ENCODE peak calls at places on chromosomes 3 and 15, in four cellular contexts. One of them, this sample, is unnamed.

GRCh38 chr3:98986073-98986472 is 84.6 kb upstream of the DCBLD2 start:
- DNase-seq in H9: peak
- DNase-seq in IMR-90: peak
- DNase-seq in mesenchymal stem cell: peak
- DNase-seq in this sample: peak

GRCh38 chr3:197847866-197848401 is 56.9 kb downstream of the LRCH3 start:
- DNase-seq in H9: no peak
- DNase-seq in IMR-90: peak
- DNase-seq in mesenchymal stem cell: peak
- DNase-seq in this sample: no peak

GRCh38 chr3:161284989-161285388 is 63.9 kb downstream of the NMD3 start:
- DNase-seq in H9: no peak
- DNase-seq in IMR-90: peak
- DNase-seq in mesenchymal stem cell: no peak
- DNase-seq in this sample: no peak

GRCh38 chr15:92645051-92645631 is 10.4 kb downstream of the FAM174B start:
- DNase-seq in H9: no peak
- DNase-seq in IMR-90: no peak
- DNase-seq in mesenchymal stem cell: no peak
- DNase-seq in this sample: peak

GRCh38 chr15:99409560-99409959 is 156.2 kb upstream of the MEF2A start:
- DNase-seq in H9: no peak
- DNase-seq in IMR-90: no peak
- DNase-seq in mesenchymal stem cell: no peak
- DNase-seq in this sample: no peak

GRCh38 chr3:43964640-43965039 is 273.9 kb downstream of the ABHD5 start:
- DNase-seq in H9: no peak
- DNase-seq in IMR-90: no peak
- DNase-seq in mesenchymal stem cell: no peak
- DNase-seq in this sample: no peak

GRCh38 chr3:187237741-187238140 is 40.5 kb downstream of the RTP1 start:
- DNase-seq in H9: no peak
- DNase-seq in IMR-90: no peak
- DNase-seq in mesenchymal stem cell: no peak
- DNase-seq in this sample: no peak

GRCh38 chr3:74349035-74349434 is 265.4 kb downstream of the CNTN3 start:
- DNase-seq in H9: no peak
- DNase-seq in IMR-90: no peak
- DNase-seq in mesenchymal stem cell: no peak
- DNase-seq in this sample: no peak

GRCh38 chr15:71532994-71533393 is 277.4 kb upstream of the NR2E3 start:
- DNase-seq in H9: peak
- DNase-seq in IMR-90: no peak
- DNase-seq in mesenchymal stem cell: no peak
- DNase-seq in this sample: peak

GRCh38 chr15:70539912-70540520 is 223.3 kb downstream of the UACA start:
- DNase-seq in H9: no peak
- DNase-seq in IMR-90: no peak
- DNase-seq in mesenchymal stem cell: no peak
- DNase-seq in this sample: no peak

GRCh38 chr3:60756636-60757035 is 494.6 kb downstream of the FHIT start:
- DNase-seq in H9: no peak
- DNase-seq in IMR-90: no peak
- DNase-seq in mesenchymal stem cell: no peak
- DNase-seq in this sample: no peak

GRCh38 chr3:146504546-146505197 is 35.3 kb upstream of the PLSCR2 start:
- DNase-seq in H9: peak
- DNase-seq in IMR-90: no peak
- DNase-seq in mesenchymal stem cell: peak
- DNase-seq in this sample: peak

GRCh38 chr3:128853826-128854225 is 25.6 kb upstream of the ACAD9 start:
- DNase-seq in H9: no peak
- DNase-seq in IMR-90: no peak
- DNase-seq in mesenchymal stem cell: no peak
- DNase-seq in this sample: no peak

GRCh38 chr3:154307363-154307762 is 16.9 kb downstream of the DHX36 start:
- DNase-seq in H9: no peak
- DNase-seq in IMR-90: no peak
- DNase-seq in mesenchymal stem cell: no peak
- DNase-seq in this sample: no peak

GRCh38 chr15:37135225-37135624 is 34.9 kb upstream of the MEIS2 start:
- DNase-seq in H9: peak
- DNase-seq in IMR-90: no peak
- DNase-seq in mesenchymal stem cell: peak
- DNase-seq in this sample: no peak

GRCh38 chr3:116064646-116065045 is 380.6 kb downstream of the LSAMP start:
- DNase-seq in H9: no peak
- DNase-seq in IMR-90: peak
- DNase-seq in mesenchymal stem cell: peak
- DNase-seq in this sample: no peak

GRCh38 chr3:194497799-194498575 is 11.2 kb upstream of the ATP13A3 start:
- DNase-seq in H9: peak
- DNase-seq in IMR-90: no peak
- DNase-seq in mesenchymal stem cell: no peak
- DNase-seq in this sample: peak

GRCh38 chr3:66066963-66067617 is 28.4 kb upstream of the MAGI1 start:
- DNase-seq in H9: no peak
- DNase-seq in IMR-90: no peak
- DNase-seq in mesenchymal stem cell: no peak
- DNase-seq in this sample: no peak

GRCh38 chr15:56244811-56245576 is 1.3 kb upstream of the RFX7 start:
- DNase-seq in H9: peak
- DNase-seq in IMR-90: no peak
- DNase-seq in mesenchymal stem cell: no peak
- DNase-seq in this sample: no peak

GRCh38 chr3:100709840-100710235 is 544 bp downstream of the TFG start:
- DNase-seq in H9: peak
- DNase-seq in IMR-90: peak
- DNase-seq in mesenchymal stem cell: peak
- DNase-seq in this sample: peak

GRCh38 chr3:77039606-77040553 is at the start of gene ROBO2:
- DNase-seq in H9: peak
- DNase-seq in IMR-90: peak
- DNase-seq in mesenchymal stem cell: peak
- DNase-seq in this sample: no peak

GRCh38 chr15:32029409-32029861 is 880 bp upstream of the CHRNA7 start:
- DNase-seq in H9: peak
- DNase-seq in IMR-90: no peak
- DNase-seq in mesenchymal stem cell: no peak
- DNase-seq in this sample: no peak

GRCh38 chr15:69760890-69761568 is 308.4 kb downstream of the RPLP1 start:
- DNase-seq in H9: no peak
- DNase-seq in IMR-90: peak
- DNase-seq in mesenchymal stem cell: peak
- DNase-seq in this sample: peak

GRCh38 chr15:77506311-77507150 is 85.8 kb downstream of the HMG20A start:
- DNase-seq in H9: no peak
- DNase-seq in IMR-90: no peak
- DNase-seq in mesenchymal stem cell: no peak
- DNase-seq in this sample: no peak

GRCh38 chr3:151067158-151067557 is 18.3 kb upstream of the MED12L start:
- DNase-seq in H9: peak
- DNase-seq in IMR-90: no peak
- DNase-seq in mesenchymal stem cell: no peak
- DNase-seq in this sample: peak

GRCh38 chr3:184842433-184842832 is 30.5 kb downstream of the VPS8 start:
- DNase-seq in H9: no peak
- DNase-seq in IMR-90: peak
- DNase-seq in mesenchymal stem cell: peak
- DNase-seq in this sample: no peak

GRCh38 chr15:70047386-70048195 is 50.1 kb downstream of the TLE3 start:
- DNase-seq in H9: no peak
- DNase-seq in IMR-90: peak
- DNase-seq in mesenchymal stem cell: no peak
- DNase-seq in this sample: no peak

GRCh38 chr15:79101866-79102581 is 11.4 kb upstream of the RASGRF1 start:
- DNase-seq in H9: peak
- DNase-seq in IMR-90: peak
- DNase-seq in mesenchymal stem cell: no peak
- DNase-seq in this sample: no peak

GRCh38 chr15:79028411-79028964 is 62.1 kb downstream of the RASGRF1 start:
- DNase-seq in H9: peak
- DNase-seq in IMR-90: peak
- DNase-seq in mesenchymal stem cell: peak
- DNase-seq in this sample: no peak

GRCh38 chr15:89746386-89746974 is 4.6 kb downstream of the MESP1 start:
- DNase-seq in H9: no peak
- DNase-seq in IMR-90: no peak
- DNase-seq in mesenchymal stem cell: no peak
- DNase-seq in this sample: no peak
- H4K8ac ChIP-seq in H9: no peak
- H4K8ac ChIP-seq in IMR-90: no peak
- H4K8ac ChIP-seq in mesenchymal stem cell: peak
- H4K8ac ChIP-seq in this sample: no peak

DNA sequence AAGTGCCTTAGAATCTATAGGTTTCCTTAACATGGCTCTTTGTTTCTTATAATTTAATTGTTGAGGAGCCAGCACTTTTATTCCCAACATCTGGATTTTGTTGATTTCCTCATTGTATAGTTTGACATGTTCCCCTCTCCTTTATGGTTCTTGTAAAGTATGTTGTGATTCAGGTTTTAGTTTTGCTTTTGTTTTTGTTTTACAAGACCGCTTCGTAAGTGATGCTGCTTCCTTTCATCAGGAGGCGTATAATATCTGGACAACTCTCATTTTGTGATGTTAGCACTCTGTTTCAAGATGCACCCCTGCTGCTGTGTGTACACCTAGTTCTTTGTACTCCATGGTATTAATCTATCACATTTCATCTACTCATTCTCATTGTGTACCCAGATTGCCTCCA is 48.7 kb downstream of the SLC49A4 start:
- DNase-seq in H9: no peak
- DNase-seq in IMR-90: no peak
- DNase-seq in mesenchymal stem cell: no peak
- DNase-seq in this sample: no peak
- H2AFZ ChIP-seq in H9: no peak
- H2AFZ ChIP-seq in IMR-90: no peak
- H2AFZ ChIP-seq in mesenchymal stem cell: no peak
- H2AFZ ChIP-seq in this sample: no peak

GRCh38 chr3:46933261-46933660 is 43.3 kb downstream of the CCDC12 start:
- DNase-seq in H9: no peak
- DNase-seq in IMR-90: no peak
- DNase-seq in mesenchymal stem cell: no peak
- DNase-seq in this sample: no peak

GRCh38 chr3:46934067-46934466 is 42.5 kb downstream of the CCDC12 start:
- DNase-seq in H9: no peak
- DNase-seq in IMR-90: no peak
- DNase-seq in mesenchymal stem cell: no peak
- DNase-seq in this sample: no peak

GRCh38 chr3:46930945-46931403 is 45.6 kb downstream of the CCDC12 start:
- DNase-seq in H9: no peak
- DNase-seq in IMR-90: no peak
- DNase-seq in mesenchymal stem cell: no peak
- DNase-seq in this sample: no peak

GRCh38 chr3:46931631-46932441 is 44.7 kb downstream of the CCDC12 start:
- DNase-seq in H9: no peak
- DNase-seq in IMR-90: peak
- DNase-seq in mesenchymal stem cell: peak
- DNase-seq in this sample: no peak

GRCh38 chr3:46932455-46933225 is 43.9 kb downstream of the CCDC12 start:
- DNase-seq in H9: no peak
- DNase-seq in IMR-90: no peak
- DNase-seq in mesenchymal stem cell: no peak
- DNase-seq in this sample: no peak
- H4K8ac ChIP-seq in H9: no peak
- H4K8ac ChIP-seq in IMR-90: no peak
- H4K8ac ChIP-seq in mesenchymal stem cell: peak
- H4K8ac ChIP-seq in this sample: no peak

GRCh38 chr3:158801696-158802398 is at the start of gene MFSD1:
- DNase-seq in H9: peak
- DNase-seq in IMR-90: peak
- DNase-seq in mesenchymal stem cell: peak
- DNase-seq in this sample: peak
- H2AFZ ChIP-seq in H9: peak
- H2AFZ ChIP-seq in IMR-90: peak
- H2AFZ ChIP-seq in mesenchymal stem cell: peak
- H2AFZ ChIP-seq in this sample: peak

GRCh38 chr3:13135251-13135810 is 62.1 kb upstream of the IQSEC1 start:
- DNase-seq in H9: peak
- DNase-seq in IMR-90: no peak
- DNase-seq in mesenchymal stem cell: no peak
- DNase-seq in this sample: no peak

GRCh38 chr3:13134879-13135206 is 61.6 kb upstream of the IQSEC1 start:
- DNase-seq in H9: no peak
- DNase-seq in IMR-90: no peak
- DNase-seq in mesenchymal stem cell: no peak
- DNase-seq in this sample: no peak

GRCh38 chr3:13134166-13134878 is 61.1 kb upstream of the IQSEC1 start:
- DNase-seq in H9: peak
- DNase-seq in IMR-90: no peak
- DNase-seq in mesenchymal stem cell: no peak
- DNase-seq in this sample: no peak

GRCh38 chr3:13136426-13136825 is 63.2 kb upstream of the IQSEC1 start:
- DNase-seq in H9: peak
- DNase-seq in IMR-90: no peak
- DNase-seq in mesenchymal stem cell: no peak
- DNase-seq in this sample: peak

GRCh38 chr3:13135811-13136321 is 62.6 kb upstream of the IQSEC1 start:
- DNase-seq in H9: peak
- DNase-seq in IMR-90: no peak
- DNase-seq in mesenchymal stem cell: no peak
- DNase-seq in this sample: no peak
- H4K8ac ChIP-seq in H9: no peak
- H4K8ac ChIP-seq in IMR-90: no peak
- H4K8ac ChIP-seq in mesenchymal stem cell: no peak
- H4K8ac ChIP-seq in this sample: no peak

DNA sequence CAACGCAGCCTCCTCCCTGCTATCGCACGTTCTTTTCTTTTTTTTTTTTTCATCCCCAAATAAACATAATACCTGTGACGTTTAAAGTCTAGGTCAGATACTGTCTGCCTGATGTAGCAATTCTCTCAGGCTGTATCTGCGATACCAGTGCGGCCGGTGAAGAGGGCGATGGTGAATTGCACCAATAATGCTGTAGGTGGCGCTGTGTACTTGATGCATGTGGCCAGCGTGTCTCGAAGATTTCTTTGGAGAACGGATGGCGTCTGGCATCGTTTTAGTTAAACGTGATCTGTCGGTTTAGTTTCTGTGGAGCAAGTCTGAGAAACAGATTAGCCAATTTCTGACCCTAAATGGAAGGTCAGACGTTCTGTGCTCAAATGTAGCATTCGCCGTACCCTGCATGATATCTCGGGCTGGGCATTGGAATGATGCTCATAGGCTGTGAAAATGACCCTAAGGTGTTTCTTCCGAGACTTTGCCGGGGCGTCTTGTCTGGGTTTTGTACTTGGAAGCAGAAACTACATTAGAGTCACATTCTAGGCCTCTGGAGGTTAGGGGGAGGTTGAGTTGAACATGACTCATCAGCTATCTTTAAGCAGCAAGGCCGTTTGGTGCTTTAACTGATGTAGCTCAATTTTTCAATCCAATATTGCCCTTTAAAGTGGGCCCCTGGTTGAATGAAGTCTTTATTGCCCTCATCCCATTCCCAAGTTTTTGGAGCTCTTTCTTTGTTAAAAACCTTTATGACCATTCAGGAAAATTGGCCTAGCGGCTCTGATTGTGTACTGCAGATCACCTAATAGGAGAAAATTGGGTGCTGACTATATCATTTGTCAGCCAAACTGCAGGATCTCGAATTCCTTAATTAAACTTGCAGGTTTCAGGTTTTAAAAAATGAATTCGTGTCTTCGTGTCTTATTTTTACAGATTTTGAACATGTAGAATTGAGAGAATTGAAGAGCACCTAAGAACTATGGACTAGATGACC is 80.0 kb downstream of the SQOR start:
- DNase-seq in H9: peak
- DNase-seq in IMR-90: peak
- DNase-seq in mesenchymal stem cell: peak
- DNase-seq in this sample: peak
- H2AFZ ChIP-seq in H9: no peak
- H2AFZ ChIP-seq in IMR-90: peak
- H2AFZ ChIP-seq in mesenchymal stem cell: no peak
- H2AFZ ChIP-seq in this sample: no peak

This sample was measured in trophoblast cell.